ENCODE peak calls at places on chromosome 17, in nine cellular contexts. O is progenitor cell of endocrine pancreas, G is neural progenitor cell, L is HepG2, V is dorsolateral prefrontal cortex, X is endodermal cell, M is PC-9, Y is hepatocyte, E is tibial nerve. F is an unnamed sample.

GRCh38 chr17:4722678-4723240 is 8.5 kb upstream of the MED11 start:
- DNase-seq in O (no peak), G (no peak), L (no peak), V (no peak), X (no peak), M (no peak), Y (no peak), E (no peak), F (no peak)

GRCh38 chr17:64984181-64984580 is 64.9 kb upstream of the LRRC37A3 start:
- DNase-seq in O (no peak), G (no peak), L (no peak), V (no peak), X (peak; percentile 31), M (no peak), Y (no peak), E (no peak), F (no peak)

GRCh38 chr17:40075216-40076100 is 12.7 kb downstream of the THRA start:
- DNase-seq in O (peak; percentile 63), G (peak; percentile 86), L (peak; percentile 71), V (peak; percentile 90), X (peak; percentile 98), M (peak; percentile 41), Y (peak; percentile 84), E (peak; percentile 91), F (peak; percentile 76)

GRCh38 chr17:2792541-2793169 is 3.6 kb upstream of the RAP1GAP2 start:
- DNase-seq in O (no peak), G (no peak), L (no peak), V (no peak), X (peak; percentile 67), M (no peak), Y (no peak), E (no peak), F (no peak)

GRCh38 chr17:76431509-76431908 is 21.4 kb downstream of the UBE2O start:
- DNase-seq in O (no peak), G (no peak), L (no peak), V (no peak), X (peak; percentile 83), M (no peak), Y (no peak), E (no peak), F (no peak)

GRCh38 chr17:46121841-46122485 is 71.3 kb downstream of the KANSL1 start:
- DNase-seq in O (no peak), G (no peak), L (no peak), V (no peak), X (no peak), M (no peak), Y (no peak), E (no peak), F (no peak)

GRCh38 chr17:42475853-42476252 is 17.2 kb downstream of the ATP6V0A1 start:
- DNase-seq in O (no peak), G (no peak), L (no peak), V (no peak), X (no peak), M (no peak), Y (no peak), E (peak; percentile 25), F (no peak)

GRCh38 chr17:27475070-27475673 is 18.9 kb downstream of the KSR1 start:
- DNase-seq in O (no peak), G (no peak), L (no peak), V (no peak), X (no peak), M (no peak), Y (no peak), E (no peak), F (no peak)

GRCh38 chr17:68238894-68239293 is 8.9 kb upstream of the AMZ2 start:
- DNase-seq in O (no peak), G (no peak), L (no peak), V (no peak), X (no peak), M (no peak), Y (no peak), E (no peak), F (no peak)
- TF ChIP-seq CTCF in O (no peak), G (no peak), L (no peak), V (no peak), X (no peak), M (no peak), Y (no peak), E (no peak), F (no peak)

DNA sequence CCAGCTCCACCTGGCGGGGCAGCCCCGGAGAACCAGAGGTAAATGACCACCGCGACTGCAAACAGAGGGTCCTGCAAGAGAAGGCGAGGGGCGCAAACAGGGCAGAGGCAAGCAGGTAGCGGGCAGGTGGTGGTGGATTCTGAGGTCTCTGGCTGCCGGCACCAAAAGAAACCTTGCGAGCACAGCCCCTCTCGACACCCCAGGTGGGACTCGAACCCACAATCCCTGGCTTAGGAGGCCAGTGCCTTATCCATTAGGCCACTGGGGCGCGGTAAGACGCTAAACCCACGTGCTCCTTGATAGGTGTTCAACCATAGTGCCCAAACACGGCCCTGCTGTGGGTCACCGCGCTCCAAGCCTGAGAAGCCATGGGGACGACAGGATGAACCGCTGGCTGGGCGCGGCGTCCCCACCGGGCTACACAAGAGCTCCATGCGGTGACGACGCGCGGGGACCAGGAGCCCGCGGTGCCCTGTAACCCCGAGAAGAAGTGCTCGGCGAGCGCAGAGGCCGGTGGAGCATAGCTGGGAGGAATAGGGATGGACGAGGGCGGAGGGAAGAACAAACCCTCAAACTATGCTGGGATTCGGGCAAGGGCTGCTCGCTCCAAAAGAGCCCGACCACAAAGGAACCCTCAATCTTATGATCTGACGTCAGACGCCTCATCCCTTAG is 12.4 kb downstream of the ATP5PD start:
- DNase-seq in O (peak; percentile 71), G (peak; percentile 94), L (peak; percentile 94), V (peak; percentile 91), X (peak; percentile 100), M (peak; percentile 88), Y (peak; percentile 92), E (peak; percentile 95), F (peak; percentile 92)
- TF ChIP-seq CTCF in O (peak; percentile 14), G (peak; percentile 27), L (peak; percentile 48), V (no peak), X (peak; percentile 49), M (peak; percentile 45), Y (peak; percentile 38), E (no peak), F (no peak)

GRCh38 chr17:80263253-80264047 is 2.8 kb downstream of the RNF213 start:
- DNase-seq in O (no peak), G (no peak), L (peak; percentile 98), V (peak; percentile 60), X (peak; percentile 79), M (no peak), Y (peak; percentile 90), E (peak; percentile 92), F (no peak)
- TF ChIP-seq CTCF in O (no peak), G (no peak), L (peak; percentile 71), V (no peak), X (no peak), M (no peak), Y (peak; percentile 2), E (no peak), F (no peak)

GRCh38 chr17:63700528-63701441 is 860 bp upstream of the LIMD2 start:
- DNase-seq in O (no peak), G (peak; percentile 74), L (no peak), V (no peak), X (peak; percentile 86), M (no peak), Y (peak; percentile 48), E (no peak), F (peak; percentile 52)
- TF ChIP-seq CTCF in O (peak; percentile 44), G (peak; percentile 43), L (no peak), V (no peak), X (peak; percentile 59), M (no peak), Y (no peak), E (no peak), F (no peak)

DNA sequence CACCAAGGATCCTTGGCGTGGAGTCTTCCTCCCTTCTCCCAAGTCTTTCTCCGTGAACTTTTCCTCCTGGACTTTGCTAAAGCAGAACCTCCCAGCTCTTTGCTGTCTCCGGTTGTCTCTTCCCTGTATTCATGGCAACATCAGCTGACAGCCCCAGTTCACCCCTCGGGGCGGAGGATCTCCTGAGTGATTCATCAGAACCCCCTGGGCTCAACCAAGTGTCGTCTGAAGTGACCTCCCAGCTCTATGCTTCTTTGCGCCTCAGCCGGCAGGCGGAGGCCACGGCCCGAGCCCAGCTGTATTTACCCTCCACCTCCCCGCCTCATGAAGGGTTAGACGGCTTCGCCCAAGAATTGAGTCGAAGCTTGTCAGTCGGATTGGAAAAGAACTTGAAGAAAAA is 943 bp downstream of the CNTROB start:
- DNase-seq in O (no peak), G (peak; percentile 67), L (peak; percentile 21), V (no peak), X (peak; percentile 87), M (peak; percentile 55), Y (peak; percentile 81), E (no peak), F (peak; percentile 38)
- TF ChIP-seq CTCF in O (no peak), G (no peak), L (peak; percentile 13), V (no peak), X (peak; percentile 58), M (no peak), Y (peak; percentile 15), E (no peak), F (no peak)

GRCh38 chr17:47687328-47687690 is 6.7 kb upstream of the TBKBP1 start:
- DNase-seq in O (no peak), G (no peak), L (no peak), V (no peak), X (no peak), M (no peak), Y (no peak), E (no peak), F (no peak)

GRCh38 chr17:47686276-47686635 is 7.7 kb upstream of the TBKBP1 start:
- DNase-seq in O (no peak), G (no peak), L (no peak), V (no peak), X (no peak), M (no peak), Y (no peak), E (no peak), F (no peak)

GRCh38 chr17:47686661-47687327 is 7.2 kb upstream of the TBKBP1 start:
- DNase-seq in O (no peak), G (no peak), L (peak; percentile 90), V (no peak), X (no peak), M (no peak), Y (no peak), E (no peak), F (no peak)

GRCh38 chr17:47685556-47686275 is 8.2 kb upstream of the TBKBP1 start:
- DNase-seq in O (no peak), G (no peak), L (no peak), V (no peak), X (no peak), M (no peak), Y (no peak), E (no peak), F (no peak)

GRCh38 chr17:47687748-47688147 is 6.2 kb upstream of the TBKBP1 start:
- DNase-seq in O (no peak), G (peak; percentile 60), L (no peak), V (no peak), X (peak; percentile 87), M (no peak), Y (no peak), E (no peak), F (no peak)
- TF ChIP-seq CTCF in O (no peak), G (no peak), L (no peak), V (no peak), X (no peak), M (no peak), Y (no peak), E (no peak), F (no peak)

F was measured in nephron progenitor cell.